ENCODE peak calls at places on chromosome 16, in five cellular contexts. X, P, I, W and Y are unnamed samples.

GRCh38 chr16:87580855-87581261 is 21.4 kb upstream of the JPH3 start:
- DNase-seq in X (no peak), P (no peak), I (no peak), W (peak), Y (no peak)

GRCh38 chr16:89041571-89042481 is 51.8 kb upstream of the ACSF3 start:
- DNase-seq in X (no peak), P (no peak), I (no peak), W (no peak), Y (no peak)

GRCh38 chr16:19636436-19637267 is 81.1 kb downstream of the VPS35L start:
- DNase-seq in X (no peak), P (no peak), I (no peak), W (no peak), Y (no peak)

GRCh38 chr16:89565256-89565505 is 4.7 kb downstream of the RPL13 start:
- DNase-seq in X (no peak), P (no peak), I (no peak), W (no peak), Y (no peak)

GRCh38 chr16:47581114-47581513 is 120.0 kb downstream of the PHKB start:
- DNase-seq in X (no peak), P (no peak), I (no peak), W (peak), Y (no peak)

GRCh38 chr16:77353587-77354263 is 81.1 kb downstream of the ADAMTS18 start:
- DNase-seq in X (no peak), P (no peak), I (no peak), W (no peak), Y (no peak)

GRCh38 chr16:53131363-53132071 is 76.7 kb downstream of the CHD9 start:
- DNase-seq in X (peak), P (peak), I (no peak), W (peak), Y (peak)

GRCh38 chr16:73067671-73068545 is 20.0 kb upstream of the ZFHX3 start:
- DNase-seq in X (no peak), P (no peak), I (no peak), W (no peak), Y (no peak)

GRCh38 chr16:50396770-50397525 is 28.2 kb upstream of the BRD7 start:
- DNase-seq in X (peak), P (no peak), I (no peak), W (no peak), Y (no peak)

GRCh38 chr16:70691223-70692129 is 5.6 kb upstream of the MTSS2 start:
- DNase-seq in X (peak), P (peak), I (no peak), W (peak), Y (peak)

GRCh38 chr16:13154799-13155198 is 253.4 kb downstream of the SHISA9 start:
- DNase-seq in X (no peak), P (no peak), I (no peak), W (no peak), Y (no peak)

GRCh38 chr16:47037396-47037745 is 63.9 kb upstream of the DNAJA2 start:
- DNase-seq in X (no peak), P (no peak), I (no peak), W (peak), Y (no peak)

GRCh38 chr16:68470461-68471150 is 22.3 kb upstream of the SMPD3 start:
- DNase-seq in X (no peak), P (peak), I (no peak), W (no peak), Y (peak)

GRCh38 chr16:80852261-80852872 is 48.0 kb upstream of the CDYL2 start:
- DNase-seq in X (no peak), P (no peak), I (no peak), W (peak), Y (no peak)

GRCh38 chr16:75097941-75098897 is 18.4 kb downstream of the LDHD start:
- DNase-seq in X (no peak), P (no peak), I (no peak), W (no peak), Y (peak)

GRCh38 chr16:15607700-15608396 is 35.1 kb downstream of the MARF1 start:
- DNase-seq in X (peak), P (peak), I (no peak), W (peak), Y (peak)

GRCh38 chr16:25217921-25218320 is 1.2 kb downstream of the AQP8 start:
- DNase-seq in X (no peak), P (no peak), I (no peak), W (no peak), Y (no peak)

GRCh38 chr16:27426423-27427408 is 24.7 kb downstream of the IL21R start:
- DNase-seq in X (peak), P (no peak), I (no peak), W (peak), Y (no peak)

GRCh38 chr16:12628526-12628925 is 175.2 kb downstream of the CPPED1 start:
- DNase-seq in X (no peak), P (no peak), I (no peak), W (peak), Y (no peak)

GRCh38 chr16:58027341-58028167 is 2.0 kb downstream of the MMP15 start:
- DNase-seq in X (no peak), P (no peak), I (no peak), W (no peak), Y (no peak)

GRCh38 chr16:19196871-19197270 is 28.8 kb downstream of the SYT17 start:
- DNase-seq in X (no peak), P (no peak), I (no peak), W (no peak), Y (no peak)

GRCh38 chr16:85902366-85903155 is 3.6 kb downstream of the IRF8 start:
- DNase-seq in X (no peak), P (no peak), I (no peak), W (peak), Y (no peak)

GRCh38 chr16:78478267-78478821 is 378.9 kb downstream of the WWOX start:
- DNase-seq in X (no peak), P (no peak), I (peak), W (no peak), Y (no peak)

GRCh38 chr16:68640972-68641371 is 4.1 kb upstream of the CDH3 start:
- DNase-seq in X (no peak), P (no peak), I (no peak), W (peak), Y (no peak)

GRCh38 chr16:920722-921121 is 50.1 kb downstream of the LMF1 start:
- DNase-seq in X (peak), P (peak), I (no peak), W (peak), Y (peak)

GRCh38 chr16:27430923-27431484 is 29.0 kb downstream of the IL21R start:
- DNase-seq in X (no peak), P (no peak), I (no peak), W (peak), Y (no peak)

GRCh38 chr16:85245307-85246172 is 133.3 kb upstream of the CIBAR2 start:
- DNase-seq in X (peak), P (peak), I (peak), W (peak), Y (peak)

GRCh38 chr16:54538241-54538640 is 251.7 kb upstream of the IRX3 start:
- DNase-seq in X (no peak), P (no peak), I (no peak), W (no peak), Y (no peak)

GRCh38 chr16:66342294-66342900 is 24.1 kb upstream of the CDH5 start:
- DNase-seq in X (no peak), P (no peak), I (no peak), W (peak), Y (no peak)

GRCh38 chr16:230949-231348 is 1.7 kb upstream of the LUC7L start:
- DNase-seq in X (no peak), P (no peak), I (no peak), W (no peak), Y (no peak)

GRCh38 chr16:3020247-3020603 is at the start of gene TNFRSF12A:
- DNase-seq in X (peak), P (peak), I (peak), W (peak), Y (peak)

GRCh38 chr16:52976539-52977167 is 76.0 kb downstream of the CHD9NB start:
- DNase-seq in X (no peak), P (no peak), I (peak), W (peak), Y (no peak)

GRCh38 chr16:85592700-85593502 is 20.2 kb upstream of the GSE1 start:
- DNase-seq in X (peak), P (no peak), I (no peak), W (no peak), Y (no peak)